ENCODE peak calls at places on chromosomes 7 and 10, in four cellular contexts. Z is stomach; J is IMR-90; M is CD8-positive, alpha-beta memory T cell. B is an unnamed sample.

GRCh38 chr7:95772298-95772770 is at the start of gene DYNC1I1:
- DNase-seq in Z (peak), J (peak), M (no peak), B (peak)

GRCh38 chr7:30427296-30428080 is 51.1 kb downstream of the NOD1 start:
- DNase-seq in Z (no peak), J (no peak), M (no peak), B (no peak)

GRCh38 chr7:41046221-41046761 is 656.6 kb downstream of the INHBA start:
- DNase-seq in Z (no peak), J (peak), M (no peak), B (no peak)

GRCh38 chr10:113177163-113177935 is 227.3 kb downstream of the TCF7L2 start:
- DNase-seq in Z (no peak), J (no peak), M (no peak), B (no peak)

GRCh38 chr7:3431306-3431705 is 130.3 kb downstream of the SDK1 start:
- DNase-seq in Z (no peak), J (peak), M (no peak), B (no peak)

GRCh38 chr7:54705436-54705835 is 53.6 kb downstream of the SEC61G start:
- DNase-seq in Z (no peak), J (peak), M (no peak), B (no peak)

GRCh38 chr10:11881477-11882417 is 58.6 kb downstream of the PROSER2 start:
- DNase-seq in Z (no peak), J (peak), M (no peak), B (no peak)

GRCh38 chr7:112010994-112011393 is 195.2 kb downstream of the DOCK4 start:
- DNase-seq in Z (no peak), J (no peak), M (no peak), B (no peak)

GRCh38 chr10:3978174-3978573 is 193.2 kb upstream of the KLF6 start:
- DNase-seq in Z (no peak), J (peak), M (no peak), B (no peak)

GRCh38 chr7:17367502-17367901 is 69.0 kb downstream of the AHR start:
- DNase-seq in Z (no peak), J (peak), M (no peak), B (no peak)

GRCh38 chr10:84214612-84215235 is 10.6 kb downstream of the LRIT2 start:
- DNase-seq in Z (no peak), J (no peak), M (peak), B (no peak)

GRCh38 chr10:63247771-63248170 is 114.6 kb downstream of the NRBF2 start:
- DNase-seq in Z (no peak), J (peak), M (no peak), B (no peak)

GRCh38 chr10:22570733-22571430 is 143.5 kb downstream of the PIP4K2A start:
- DNase-seq in Z (no peak), J (no peak), M (no peak), B (no peak)

GRCh38 chr10:15791816-15792524 is 68.3 kb downstream of the MINDY3 start:
- DNase-seq in Z (no peak), J (peak), M (no peak), B (no peak)

GRCh38 chr10:29691564-29692064 is 56.8 kb upstream of the SVIL start:
- DNase-seq in Z (no peak), J (peak), M (no peak), B (no peak)

GRCh38 chr10:132130286-132131265 is 56.2 kb upstream of the DPYSL4 start:
- DNase-seq in Z (no peak), J (no peak), M (no peak), B (no peak)

GRCh38 chr10:79009144-79009543 is 59.6 kb upstream of the ZMIZ1 start:
- DNase-seq in Z (no peak), J (no peak), M (no peak), B (no peak)
- H3K27ac ChIP-seq in Z (no peak), J (no peak), M (no peak), B (no peak)

GRCh38 chr7:26949319-26949718 is 84.9 kb upstream of the SKAP2 start:
- DNase-seq in Z (no peak), J (no peak), M (no peak), B (no peak)

GRCh38 chr7:26950854-26951253 is 86.5 kb upstream of the SKAP2 start:
- DNase-seq in Z (no peak), J (no peak), M (no peak), B (no peak)

GRCh38 chr7:26948617-26949118 is 84.3 kb upstream of the SKAP2 start:
- DNase-seq in Z (no peak), J (no peak), M (no peak), B (no peak)

GRCh38 chr7:26944486-26944885 is 80.1 kb upstream of the SKAP2 start:
- DNase-seq in Z (no peak), J (no peak), M (no peak), B (no peak)

DNA sequence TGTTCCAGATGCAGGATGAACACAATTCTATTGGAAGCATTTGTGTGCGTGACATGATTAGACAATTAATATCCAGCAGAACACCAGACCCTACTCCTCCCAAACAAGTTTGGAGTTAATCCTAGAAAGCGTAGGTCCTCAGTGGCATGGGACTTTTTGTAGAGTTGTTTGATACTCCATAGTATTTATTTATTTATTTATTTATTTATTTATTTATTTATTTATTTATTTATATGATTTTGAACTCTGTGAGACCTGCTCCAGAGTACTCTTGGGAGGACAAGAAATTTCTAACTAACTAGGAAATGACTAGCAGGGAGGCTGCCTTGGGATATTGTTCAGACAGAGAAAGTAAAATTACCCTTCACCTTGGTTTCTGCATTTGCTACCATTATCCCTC is 80.6 kb upstream of the SKAP2 start:
- DNase-seq in Z (no peak), J (no peak), M (no peak), B (no peak)
- H3K27ac ChIP-seq in Z (no peak), J (no peak), M (no peak), B (no peak)

GRCh38 chr7:75617634-75618234 is 121.0 kb downstream of the HIP1 start:
- DNase-seq in Z (peak), J (no peak), M (peak), B (peak)
- H3K27ac ChIP-seq in Z (peak), J (no peak), M (no peak), B (peak)

DNA sequence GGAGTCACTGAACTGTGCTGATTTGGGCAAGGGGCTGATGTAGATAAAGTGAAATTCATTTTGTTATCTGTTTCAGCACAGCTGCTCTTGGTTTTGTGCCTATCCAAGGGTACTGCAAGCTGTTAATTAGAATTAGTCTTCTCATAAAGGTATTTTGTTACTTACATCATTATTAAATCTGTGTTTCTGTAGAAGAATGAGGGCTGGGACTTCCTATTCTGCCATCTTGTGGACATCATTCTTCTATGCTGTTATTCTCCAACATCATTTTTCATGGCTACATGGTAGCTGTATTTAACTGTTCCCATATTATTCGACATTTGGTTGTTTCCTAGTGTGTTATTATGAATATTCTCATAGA is 76.2 kb upstream of the CCDC71L start:
- DNase-seq in Z (no peak), J (peak), M (no peak), B (no peak)
- H3K27ac ChIP-seq in Z (no peak), J (peak), M (no peak), B (no peak)

GRCh38 chr7:128112781-128113221 is 81.6 kb upstream of the LRRC4 start:
- DNase-seq in Z (no peak), J (no peak), M (no peak), B (no peak)

GRCh38 chr7:128114806-128115205 is 83.6 kb upstream of the LRRC4 start:
- DNase-seq in Z (peak), J (no peak), M (no peak), B (no peak)

GRCh38 chr7:128110641-128111365 is 79.6 kb upstream of the LRRC4 start:
- DNase-seq in Z (no peak), J (no peak), M (no peak), B (no peak)

GRCh38 chr7:128113839-128114238 is 82.6 kb upstream of the LRRC4 start:
- DNase-seq in Z (peak), J (no peak), M (no peak), B (no peak)

GRCh38 chr7:128112018-128112780 is 81.0 kb upstream of the LRRC4 start:
- DNase-seq in Z (no peak), J (no peak), M (no peak), B (no peak)
- H3K27ac ChIP-seq in Z (no peak), J (no peak), M (no peak), B (no peak)

B was measured in substantia nigra.